ENCODE peak calls at places on chromosomes 1 and 21, in four cellular contexts. B is stimulated activated CD4-positive, alpha-beta T cell treated with anti-CD3 and anti-CD28 coated beads, Interleukin-12 subunit alpha, Interleukin-12 subunit beta, amount 100 ng/mL, for 4 hours; A is activated CD8-positive, alpha-beta memory T cell treated with anti-CD3 and anti-CD28 coated beads, Interleukin-2, amount 50 U/mL, for 4 hours; G is NCI-H1436. L is an unnamed sample.

GRCh38 chr1:54981466-54981865 is 1.0 kb downstream of the TMEM61 start:
- DNase-seq in G (no peak), B (no peak), A (no peak), L (no peak)

GRCh38 chr21:35026617-35027557 is 22.2 kb downstream of the RUNX1 start:
- DNase-seq in G (peak; percentile 40), A (peak; percentile 83), B (peak; percentile 70), L (peak; percentile 75)

GRCh38 chr21:36753556-36753955 is 54.6 kb downstream of the SIM2 start:
- DNase-seq in A (no peak), B (no peak), G (no peak), L (no peak)

GRCh38 chr1:202245391-202245790 is 51.8 kb downstream of the LGR6 start:
- DNase-seq in A (no peak), G (no peak), B (no peak), L (no peak)

GRCh38 chr1:76023669-76024407 is 50.7 kb upstream of the ST6GALNAC3 start:
- DNase-seq in G (no peak), A (no peak), B (no peak), L (no peak)

GRCh38 chr1:43864111-43865045 is 69.2 kb upstream of the ARTN start:
- DNase-seq in A (no peak), G (no peak), B (no peak), L (no peak)

GRCh38 chr21:43903451-43904091 is 38.5 kb downstream of the AGPAT3 start:
- DNase-seq in G (no peak), A (no peak), B (no peak), L (no peak)

GRCh38 chr21:45802425-45802824 is 158.9 kb downstream of the PCBP3 start:
- DNase-seq in G (no peak), A (no peak), B (no peak), L (no peak)

GRCh38 chr1:158398818-158399502 is at the start of gene OR10T2:
- DNase-seq in B (no peak), A (no peak), G (no peak), L (no peak)

GRCh38 chr21:43027846-43028731 is 47.5 kb downstream of the CBS start:
- DNase-seq in B (no peak), G (no peak), A (no peak), L (no peak)

GRCh38 chr1:54278941-54279422 is 79.0 kb downstream of the MRPL37 start:
- DNase-seq in A (no peak), G (no peak), B (no peak), L (no peak)

GRCh38 chr1:16324456-16324890 is 27.8 kb downstream of the FBXO42 start:
- DNase-seq in G (no peak), B (no peak), A (no peak), L (no peak)

GRCh38 chr1:72003092-72003491 is 279.2 kb downstream of the NEGR1 start:
- DNase-seq in G (no peak), B (no peak), A (no peak), L (no peak)

GRCh38 chr1:117653732-117654484 is 48.1 kb downstream of the TENT5C start:
- DNase-seq in B (peak; percentile 17), G (no peak), A (no peak), L (peak; percentile 49)

GRCh38 chr1:147669475-147670318 is 627 bp downstream of the ACP6 start:
- DNase-seq in G (no peak), A (peak; percentile 44), B (peak; percentile 42), L (peak; percentile 24)

GRCh38 chr1:164591858-164592257 is 32.9 kb downstream of the PBX1 start:
- DNase-seq in B (no peak), A (no peak), G (no peak), L (no peak)

GRCh38 chr1:27235827-27236226 is 1.4 kb downstream of the WDTC1 start:
- DNase-seq in A (no peak), G (no peak), B (no peak), L (no peak)

GRCh38 chr1:33031506-33031905 is 5.2 kb downstream of the AK2 start:
- DNase-seq in A (no peak), G (no peak), B (no peak), L (no peak)

GRCh38 chr1:226738995-226739695 is at the start of gene ITPKB:
- DNase-seq in G (no peak), B (peak; percentile 43), A (peak; percentile 55), L (peak; percentile 67)

GRCh38 chr1:7047866-7048265 is 262.6 kb downstream of the CAMTA1 start:
- DNase-seq in G (no peak), A (no peak), B (no peak), L (no peak)

GRCh38 chr1:44217809-44218410 is 4.6 kb downstream of the DMAP1 start:
- DNase-seq in G (peak; percentile 55), B (peak; percentile 73), A (peak; percentile 75), L (peak; percentile 50)

L was measured in stimulated activated naive CD4-positive, alpha-beta T cell treated with Interleukin-2 at 50 U/mL for 16 hours.